ENCODE peak calls at places on chromosomes 1 and 21, in six cellular contexts. One of them, this sample, is unnamed.

GRCh38 chr21:45129231-45129923 is 55.0 kb downstream of the ADARB1 start:
- DNase-seq in activated CD4-positive, CD25-positive, alpha-beta regulatory T cell: no peak
- DNase-seq in CD8-positive, alpha-beta memory T cell: no peak
- DNase-seq in H9: no peak
- DNase-seq in stimulated activated CD8-positive, alpha-beta memory T cell treated with anti-CD3 and anti-CD28 coated beads, Interleukin-15, amount 100 ng/mL, for 48 hours: no peak
- DNase-seq in NCI-H460: no peak
- DNase-seq in this sample: no peak

GRCh38 chr1:204683284-204684205 is 2.0 kb downstream of the LRRN2 start:
- DNase-seq in activated CD4-positive, CD25-positive, alpha-beta regulatory T cell: no peak
- DNase-seq in CD8-positive, alpha-beta memory T cell: no peak
- DNase-seq in H9: no peak
- DNase-seq in stimulated activated CD8-positive, alpha-beta memory T cell treated with anti-CD3 and anti-CD28 coated beads, Interleukin-15, amount 100 ng/mL, for 48 hours: no peak
- DNase-seq in NCI-H460: no peak
- DNase-seq in this sample: no peak

GRCh38 chr1:46552357-46553237 is 1.1 kb upstream of the KNCN start:
- DNase-seq in activated CD4-positive, CD25-positive, alpha-beta regulatory T cell: no peak
- DNase-seq in CD8-positive, alpha-beta memory T cell: no peak
- DNase-seq in H9: no peak
- DNase-seq in stimulated activated CD8-positive, alpha-beta memory T cell treated with anti-CD3 and anti-CD28 coated beads, Interleukin-15, amount 100 ng/mL, for 48 hours: no peak
- DNase-seq in NCI-H460: no peak
- DNase-seq in this sample: no peak

GRCh38 chr1:34358636-34359035 is 181.9 kb downstream of the C1orf94 start:
- DNase-seq in activated CD4-positive, CD25-positive, alpha-beta regulatory T cell: no peak
- DNase-seq in CD8-positive, alpha-beta memory T cell: no peak
- DNase-seq in H9: peak; percentile 2
- DNase-seq in stimulated activated CD8-positive, alpha-beta memory T cell treated with anti-CD3 and anti-CD28 coated beads, Interleukin-15, amount 100 ng/mL, for 48 hours: no peak
- DNase-seq in NCI-H460: no peak
- DNase-seq in this sample: no peak

GRCh38 chr1:81446006-81446669 is 354.6 kb upstream of the ADGRL2 start:
- DNase-seq in activated CD4-positive, CD25-positive, alpha-beta regulatory T cell: no peak
- DNase-seq in CD8-positive, alpha-beta memory T cell: no peak
- DNase-seq in H9: no peak
- DNase-seq in stimulated activated CD8-positive, alpha-beta memory T cell treated with anti-CD3 and anti-CD28 coated beads, Interleukin-15, amount 100 ng/mL, for 48 hours: no peak
- DNase-seq in NCI-H460: no peak
- DNase-seq in this sample: no peak

GRCh38 chr1:8256321-8256720 is 61.6 kb upstream of the SLC45A1 start:
- DNase-seq in activated CD4-positive, CD25-positive, alpha-beta regulatory T cell: no peak
- DNase-seq in CD8-positive, alpha-beta memory T cell: no peak
- DNase-seq in H9: no peak
- DNase-seq in stimulated activated CD8-positive, alpha-beta memory T cell treated with anti-CD3 and anti-CD28 coated beads, Interleukin-15, amount 100 ng/mL, for 48 hours: no peak
- DNase-seq in NCI-H460: no peak
- DNase-seq in this sample: no peak

GRCh38 chr1:39684313-39684664 is 6.9 kb downstream of the HPCAL4 start:
- DNase-seq in activated CD4-positive, CD25-positive, alpha-beta regulatory T cell: no peak
- DNase-seq in CD8-positive, alpha-beta memory T cell: no peak
- DNase-seq in H9: no peak
- DNase-seq in stimulated activated CD8-positive, alpha-beta memory T cell treated with anti-CD3 and anti-CD28 coated beads, Interleukin-15, amount 100 ng/mL, for 48 hours: no peak
- DNase-seq in NCI-H460: no peak
- DNase-seq in this sample: no peak

GRCh38 chr1:8858888-8859706 is 19.4 kb downstream of the ENO1 start:
- DNase-seq in activated CD4-positive, CD25-positive, alpha-beta regulatory T cell: peak; percentile 30
- DNase-seq in CD8-positive, alpha-beta memory T cell: peak; percentile 20
- DNase-seq in H9: no peak
- DNase-seq in stimulated activated CD8-positive, alpha-beta memory T cell treated with anti-CD3 and anti-CD28 coated beads, Interleukin-15, amount 100 ng/mL, for 48 hours: no peak
- DNase-seq in NCI-H460: no peak
- DNase-seq in this sample: no peak

GRCh38 chr1:224203243-224204016 is 20.4 kb downstream of the DEGS1 start:
- DNase-seq in activated CD4-positive, CD25-positive, alpha-beta regulatory T cell: no peak
- DNase-seq in CD8-positive, alpha-beta memory T cell: no peak
- DNase-seq in H9: peak; percentile 67
- DNase-seq in stimulated activated CD8-positive, alpha-beta memory T cell treated with anti-CD3 and anti-CD28 coated beads, Interleukin-15, amount 100 ng/mL, for 48 hours: no peak
- DNase-seq in NCI-H460: no peak
- DNase-seq in this sample: no peak

GRCh38 chr21:44902268-44903053 is 18.2 kb downstream of the ITGB2 start:
- DNase-seq in activated CD4-positive, CD25-positive, alpha-beta regulatory T cell: no peak
- DNase-seq in CD8-positive, alpha-beta memory T cell: no peak
- DNase-seq in H9: no peak
- DNase-seq in stimulated activated CD8-positive, alpha-beta memory T cell treated with anti-CD3 and anti-CD28 coated beads, Interleukin-15, amount 100 ng/mL, for 48 hours: no peak
- DNase-seq in NCI-H460: no peak
- DNase-seq in this sample: no peak

GRCh38 chr1:237760981-237761380 is 129.7 kb downstream of the ZP4 start:
- DNase-seq in activated CD4-positive, CD25-positive, alpha-beta regulatory T cell: no peak
- DNase-seq in CD8-positive, alpha-beta memory T cell: no peak
- DNase-seq in H9: no peak
- DNase-seq in stimulated activated CD8-positive, alpha-beta memory T cell treated with anti-CD3 and anti-CD28 coated beads, Interleukin-15, amount 100 ng/mL, for 48 hours: no peak
- DNase-seq in NCI-H460: no peak
- DNase-seq in this sample: no peak

GRCh38 chr21:32472890-32473765 is 60.6 kb downstream of the EVA1C start:
- DNase-seq in activated CD4-positive, CD25-positive, alpha-beta regulatory T cell: no peak
- DNase-seq in CD8-positive, alpha-beta memory T cell: no peak
- DNase-seq in H9: no peak
- DNase-seq in stimulated activated CD8-positive, alpha-beta memory T cell treated with anti-CD3 and anti-CD28 coated beads, Interleukin-15, amount 100 ng/mL, for 48 hours: no peak
- DNase-seq in NCI-H460: no peak
- DNase-seq in this sample: no peak

GRCh38 chr1:170695955-170696590 is 32.1 kb downstream of the PRRX1 start:
- DNase-seq in activated CD4-positive, CD25-positive, alpha-beta regulatory T cell: no peak
- DNase-seq in CD8-positive, alpha-beta memory T cell: no peak
- DNase-seq in H9: no peak
- DNase-seq in stimulated activated CD8-positive, alpha-beta memory T cell treated with anti-CD3 and anti-CD28 coated beads, Interleukin-15, amount 100 ng/mL, for 48 hours: no peak
- DNase-seq in NCI-H460: no peak
- DNase-seq in this sample: no peak

GRCh38 chr1:232369912-232370311 is 260.0 kb downstream of the SIPA1L2 start:
- DNase-seq in activated CD4-positive, CD25-positive, alpha-beta regulatory T cell: no peak
- DNase-seq in CD8-positive, alpha-beta memory T cell: no peak
- DNase-seq in H9: no peak
- DNase-seq in stimulated activated CD8-positive, alpha-beta memory T cell treated with anti-CD3 and anti-CD28 coated beads, Interleukin-15, amount 100 ng/mL, for 48 hours: no peak
- DNase-seq in NCI-H460: no peak
- DNase-seq in this sample: no peak

GRCh38 chr21:41961282-41961701 is 7.5 kb upstream of the C2CD2 start:
- DNase-seq in activated CD4-positive, CD25-positive, alpha-beta regulatory T cell: no peak
- DNase-seq in CD8-positive, alpha-beta memory T cell: no peak
- DNase-seq in H9: no peak
- DNase-seq in stimulated activated CD8-positive, alpha-beta memory T cell treated with anti-CD3 and anti-CD28 coated beads, Interleukin-15, amount 100 ng/mL, for 48 hours: no peak
- DNase-seq in NCI-H460: no peak
- DNase-seq in this sample: no peak

GRCh38 chr1:94986783-94987182 is 59.9 kb upstream of the CNN3 start:
- DNase-seq in activated CD4-positive, CD25-positive, alpha-beta regulatory T cell: no peak
- DNase-seq in CD8-positive, alpha-beta memory T cell: no peak
- DNase-seq in H9: no peak
- DNase-seq in stimulated activated CD8-positive, alpha-beta memory T cell treated with anti-CD3 and anti-CD28 coated beads, Interleukin-15, amount 100 ng/mL, for 48 hours: no peak
- DNase-seq in NCI-H460: no peak
- DNase-seq in this sample: no peak

This sample was measured in stimulated activated CD4-positive, alpha-beta T cell treated with anti-CD3 and anti-CD28 coated beads, TNF-alpha, amount 100 ng/mL, for 1 hour.